ENCODE peak calls at places on chromosome 11, in seven cellular contexts. W is HepG2, G is K562, T is HCT116, N is H1, Q is endothelial cell of umbilical vein, C is GM12878. P is an unnamed sample.

GRCh38 chr11:3904228-3904627 is 48.8 kb downstream of the STIM1 start:
- DNase-seq in Q (no peak), W (no peak), G (no peak), C (no peak), T (no peak), N (no peak), P (no peak)

GRCh38 chr11:27204527-27204926 is 158.5 kb downstream of the CCDC34 start:
- DNase-seq in G (no peak), Q (peak), W (peak), T (peak), C (no peak), N (peak), P (peak)

GRCh38 chr11:129286813-129287212 is 88.8 kb upstream of the BARX2 start:
- DNase-seq in T (no peak), N (no peak), G (no peak), W (no peak), Q (no peak), C (no peak), P (no peak)

GRCh38 chr11:90391756-90392155 is 168.9 kb upstream of the CHORDC1 start:
- DNase-seq in W (no peak), T (no peak), N (no peak), C (no peak), Q (no peak), G (no peak), P (peak)

GRCh38 chr11:78022397-78023396 is at the start of gene KCTD14:
- DNase-seq in W (peak), N (peak), T (no peak), Q (no peak), G (no peak), C (no peak), P (peak)

GRCh38 chr11:113404859-113405430 is 17.4 kb downstream of the ANKK1 start:
- DNase-seq in W (no peak), C (no peak), T (no peak), Q (no peak), N (no peak), G (no peak), P (no peak)

GRCh38 chr11:111840143-111840542 is 31.2 kb downstream of the ALG9 start:
- DNase-seq in T (no peak), G (no peak), W (peak), Q (no peak), C (no peak), N (no peak), P (peak)

GRCh38 chr11:118012083-118012669 is 26.0 kb downstream of the IL10RA start:
- DNase-seq in C (no peak), W (no peak), Q (peak), G (peak), T (no peak), N (peak), P (no peak)

GRCh38 chr11:65643971-65644370 is 6.1 kb downstream of the SIPA1 start:
- DNase-seq in C (no peak), W (no peak), T (no peak), G (peak), N (no peak), Q (no peak), P (peak)

GRCh38 chr11:128686745-128687177 is 7.1 kb upstream of the FLI1 start:
- DNase-seq in C (no peak), G (no peak), T (no peak), Q (peak), N (peak), W (no peak), P (peak)

GRCh38 chr11:80990885-80991284 is 1550.1 kb upstream of the TENM4 start:
- DNase-seq in N (no peak), G (no peak), T (no peak), Q (no peak), W (no peak), C (no peak), P (no peak)

GRCh38 chr11:69799582-69799981 is 19.6 kb downstream of the FGF3 start:
- DNase-seq in C (no peak), T (peak), Q (peak), N (no peak), G (peak), W (peak), P (peak)

GRCh38 chr11:10688401-10688800 is 5.2 kb downstream of the IRAG1 start:
- DNase-seq in T (peak), Q (no peak), W (no peak), N (no peak), C (no peak), G (peak), P (peak)

GRCh38 chr11:8219257-8220021 is 44.2 kb downstream of the LMO1 start:
- DNase-seq in N (peak), G (peak), W (peak), C (no peak), T (peak), Q (peak), P (peak)

GRCh38 chr11:101215069-101215468 is 85.5 kb upstream of the PGR start:
- DNase-seq in T (no peak), G (no peak), C (no peak), Q (no peak), W (no peak), N (no peak), P (no peak)

GRCh38 chr11:62438641-62439040 is 19.8 kb downstream of the SCGB1A1 start:
- DNase-seq in Q (no peak), T (no peak), W (peak), G (no peak), C (no peak), N (no peak), P (no peak)

GRCh38 chr11:31487848-31488247 is 21.6 kb downstream of the IMMP1L start:
- DNase-seq in W (peak), G (no peak), N (no peak), Q (peak), C (no peak), T (peak), P (peak)

GRCh38 chr11:134655189-134655937 is 243.3 kb upstream of the B3GAT1 start:
- DNase-seq in C (no peak), G (no peak), Q (no peak), W (no peak), N (peak), T (no peak), P (no peak)

GRCh38 chr11:68303083-68303482 is 9.3 kb upstream of the LRP5 start:
- DNase-seq in N (no peak), W (no peak), G (no peak), T (no peak), C (no peak), Q (no peak), P (no peak)
- H3K4me2 ChIP-seq in N (no peak), W (peak), G (no peak), T (peak), C (no peak), Q (no peak), P (no peak)

DNA sequence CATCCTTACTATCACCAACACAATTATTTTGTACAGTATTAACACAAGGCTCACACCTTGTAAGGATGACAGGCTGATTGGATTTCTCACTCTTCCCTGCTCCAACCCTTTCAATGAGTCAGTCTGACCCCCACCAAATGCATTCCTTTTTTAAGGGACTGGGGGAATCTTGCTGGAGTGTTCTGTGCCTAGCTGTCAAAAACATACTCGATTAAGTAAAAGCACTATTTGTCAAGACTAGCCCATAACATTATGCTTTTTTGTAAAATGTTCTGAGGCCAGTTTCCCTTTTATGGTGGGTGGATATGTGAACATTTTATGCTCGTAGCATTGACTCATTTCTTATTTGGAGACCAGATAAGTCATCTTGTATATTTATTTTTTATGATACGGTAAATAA is 87.2 kb downstream of the PDHX start:
- DNase-seq in N (no peak), T (no peak), Q (no peak), W (no peak), C (no peak), G (no peak), P (no peak)
- TF ChIP-seq POLR2AphosphoS5 in N (no peak), T (no peak), Q (no peak), W (no peak), C (no peak), G (no peak), P (no peak)

GRCh38 chr11:107669156-107669740 is 42.6 kb downstream of the SLN start:
- DNase-seq in C (no peak), W (no peak), Q (no peak), G (no peak), N (no peak), T (no peak), P (no peak)

GRCh38 chr11:107666911-107667568 is 44.8 kb downstream of the SLN start:
- DNase-seq in N (no peak), Q (no peak), T (no peak), G (no peak), C (no peak), W (no peak), P (peak)

GRCh38 chr11:107669893-107670601 is 41.8 kb downstream of the SLN start:
- DNase-seq in C (no peak), N (no peak), G (no peak), T (no peak), Q (no peak), W (no peak), P (peak)

GRCh38 chr11:107661656-107662055 is 50.2 kb downstream of the SLN start:
- DNase-seq in G (no peak), T (no peak), C (no peak), N (no peak), W (no peak), Q (no peak), P (no peak)

GRCh38 chr11:107665016-107665415 is 46.8 kb downstream of the SLN start:
- DNase-seq in W (no peak), N (no peak), G (no peak), Q (no peak), C (no peak), T (no peak), P (no peak)
- TF ChIP-seq EZH2 in W (no peak), N (no peak), G (no peak), Q (no peak), C (no peak), T (no peak), P (no peak)

GRCh38 chr11:125971618-125972017 is 25.8 kb downstream of the VSIG10L2 start:
- DNase-seq in W (no peak), Q (no peak), C (no peak), T (no peak), N (no peak), G (no peak), P (no peak)

GRCh38 chr11:125967515-125967914 is 21.7 kb downstream of the VSIG10L2 start:
- DNase-seq in C (no peak), G (no peak), W (no peak), N (no peak), T (no peak), Q (no peak), P (no peak)

GRCh38 chr11:125974284-125974683 is 28.4 kb downstream of the VSIG10L2 start:
- DNase-seq in N (no peak), W (no peak), C (no peak), G (no peak), T (no peak), Q (no peak), P (no peak)

GRCh38 chr11:125968363-125968762 is 22.5 kb downstream of the VSIG10L2 start:
- DNase-seq in N (no peak), W (peak), T (no peak), G (no peak), C (no peak), Q (peak), P (no peak)
- H3K4me2 ChIP-seq in N (no peak), W (peak), T (no peak), G (no peak), C (no peak), Q (no peak), P (no peak)

P was measured in GM23338.